ENCODE peak calls at places on chromosomes 6 and 20, in four cellular contexts. J is mammary epithelial cell, O is HepG2, P is IMR-90. Z is an unnamed sample.

GRCh38 chr6:110874880-110875547 is 429 bp downstream of the AMD1 start:
- DNase-seq in J (peak), P (no peak), O (no peak), Z (no peak)

GRCh38 chr20:52192296-52193007 is 873 bp upstream of the ZFP64 start:
- DNase-seq in J (no peak), P (no peak), O (peak), Z (peak)

GRCh38 chr6:116239256-116239655 is 14.6 kb downstream of the TSPYL4 start:
- DNase-seq in J (no peak), O (no peak), P (no peak), Z (no peak)

GRCh38 chr6:125041740-125042459 is 79.7 kb downstream of the RNF217 start:
- DNase-seq in P (peak), J (peak), O (no peak), Z (peak)

GRCh38 chr6:72894091-72894490 is 272.2 kb downstream of the KCNQ5 start:
- DNase-seq in O (no peak), J (peak), P (no peak), Z (peak)

GRCh38 chr20:56801991-56802740 is 173.1 kb downstream of the TFAP2C start:
- DNase-seq in P (peak), O (no peak), J (no peak), Z (peak)

GRCh38 chr6:29628419-29629281 is 4.3 kb downstream of the GABBR1 start:
- DNase-seq in J (peak), O (peak), P (peak), Z (peak)

GRCh38 chr6:159097256-159097655 is 52.5 kb upstream of the TAGAP start:
- DNase-seq in J (no peak), O (no peak), P (no peak), Z (no peak)

GRCh38 chr20:48886811-48887210 is 34.7 kb upstream of the ARFGEF2 start:
- DNase-seq in J (no peak), P (no peak), O (no peak), Z (no peak)

GRCh38 chr6:24188571-24188970 is 62.6 kb downstream of the NRSN1 start:
- DNase-seq in J (no peak), O (no peak), P (no peak), Z (no peak)

GRCh38 chr6:37536462-37537225 is 37.0 kb upstream of the CCDC167 start:
- DNase-seq in O (no peak), J (no peak), P (no peak), Z (no peak)

GRCh38 chr6:81253821-81254220 is 498.7 kb downstream of the TENT5A start:
- DNase-seq in O (no peak), J (no peak), P (no peak), Z (no peak)

GRCh38 chr20:32536861-32537656 is 48.1 kb downstream of the NOL4L start:
- DNase-seq in J (no peak), P (no peak), O (no peak), Z (peak)

GRCh38 chr6:42428326-42429041 is 23.2 kb downstream of the TRERF1 start:
- DNase-seq in O (no peak), P (peak), J (no peak), Z (no peak)

GRCh38 chr6:143187173-143187908 is 126.7 kb downstream of the AIG1 start:
- DNase-seq in J (peak), O (no peak), P (peak), Z (peak)

GRCh38 chr6:18161437-18161836 is 6.2 kb downstream of the KDM1B start:
- DNase-seq in P (no peak), J (no peak), O (no peak), Z (no peak)

GRCh38 chr6:45710304-45710821 is 305.3 kb downstream of the CLIC5 start:
- DNase-seq in O (no peak), P (peak), J (no peak), Z (peak)

GRCh38 chr6:31572041-31572911 is at the start of gene LTA:
- DNase-seq in J (no peak), O (no peak), P (no peak), Z (no peak)

GRCh38 chr6:77462359-77463307 is 658 bp downstream of the HTR1B start:
- DNase-seq in J (no peak), P (no peak), O (no peak), Z (no peak)

GRCh38 chr6:137740967-137741761 is 125.9 kb upstream of the TNFAIP3 start:
- DNase-seq in O (no peak), P (no peak), J (no peak), Z (no peak)

GRCh38 chr6:148747493-148748160 is 797 bp downstream of the UST start:
- DNase-seq in O (no peak), P (peak), J (peak), Z (peak)

GRCh38 chr6:16432075-16433032 is 194.0 kb downstream of the GMPR start:
- DNase-seq in P (peak), J (no peak), O (no peak), Z (peak)

GRCh38 chr6:137738197-137738596 is 128.9 kb upstream of the TNFAIP3 start:
- DNase-seq in J (peak), P (peak), O (no peak), Z (no peak)

GRCh38 chr20:16083639-16084280 is 489.5 kb downstream of the KIF16B start:
- DNase-seq in P (no peak), O (no peak), J (no peak), Z (no peak)

GRCh38 chr6:151536280-151536534 is 42.4 kb downstream of the CCDC170 start:
- DNase-seq in J (no peak), P (no peak), O (no peak), Z (no peak)

GRCh38 chr6:6970851-6971250 is 136.9 kb upstream of the RREB1 start:
- DNase-seq in O (no peak), P (no peak), J (no peak), Z (no peak)
- H3K4me2 ChIP-seq in O (no peak), P (no peak), J (no peak), Z (no peak)

GRCh38 chr20:21767200-21767738 is 61.8 kb downstream of the PAX1 start:
- DNase-seq in J (no peak), O (no peak), P (no peak), Z (no peak)

DNA sequence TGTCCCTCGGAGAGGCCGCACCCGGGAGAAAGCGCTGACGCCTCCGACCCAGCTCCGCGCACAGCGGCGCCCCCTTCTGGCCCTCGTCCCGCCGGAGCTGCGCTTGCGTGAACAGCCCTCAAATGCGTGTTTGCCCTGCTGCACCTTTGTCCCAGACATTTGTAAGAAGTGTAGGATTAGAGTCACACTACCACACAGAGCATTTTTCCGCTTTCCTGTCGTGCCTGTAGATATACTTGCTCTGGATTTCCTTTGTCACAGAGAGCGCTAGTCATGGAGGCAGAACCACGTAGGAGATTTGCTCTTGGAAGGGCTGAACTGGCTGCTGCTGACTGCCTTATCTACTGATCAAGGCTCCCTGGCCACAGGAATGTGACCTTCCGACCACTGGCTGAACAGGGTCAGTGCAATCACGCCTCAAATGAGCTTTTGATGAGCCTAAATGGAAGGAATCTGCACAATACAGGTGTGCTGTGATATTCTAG is 62.3 kb downstream of the PAX1 start:
- DNase-seq in J (no peak), O (peak), P (no peak), Z (peak)
- H3K9ac ChIP-seq in J (no peak), O (no peak), P (no peak), Z (no peak)

GRCh38 chr20:21104921-21105320 is 1.2 kb downstream of the LINC00237 start:
- DNase-seq in P (no peak), O (no peak), J (no peak), Z (no peak)

GRCh38 chr20:21104466-21104761 is 1.7 kb downstream of the LINC00237 start:
- DNase-seq in O (no peak), J (no peak), P (no peak), Z (no peak)

GRCh38 chr20:21106171-21106694 is at the start of gene LINC00237:
- DNase-seq in P (no peak), J (no peak), O (no peak), Z (no peak)

GRCh38 chr20:21103582-21104465 is 2.3 kb downstream of the LINC00237 start:
- DNase-seq in P (no peak), J (no peak), O (no peak), Z (no peak)

DNA sequence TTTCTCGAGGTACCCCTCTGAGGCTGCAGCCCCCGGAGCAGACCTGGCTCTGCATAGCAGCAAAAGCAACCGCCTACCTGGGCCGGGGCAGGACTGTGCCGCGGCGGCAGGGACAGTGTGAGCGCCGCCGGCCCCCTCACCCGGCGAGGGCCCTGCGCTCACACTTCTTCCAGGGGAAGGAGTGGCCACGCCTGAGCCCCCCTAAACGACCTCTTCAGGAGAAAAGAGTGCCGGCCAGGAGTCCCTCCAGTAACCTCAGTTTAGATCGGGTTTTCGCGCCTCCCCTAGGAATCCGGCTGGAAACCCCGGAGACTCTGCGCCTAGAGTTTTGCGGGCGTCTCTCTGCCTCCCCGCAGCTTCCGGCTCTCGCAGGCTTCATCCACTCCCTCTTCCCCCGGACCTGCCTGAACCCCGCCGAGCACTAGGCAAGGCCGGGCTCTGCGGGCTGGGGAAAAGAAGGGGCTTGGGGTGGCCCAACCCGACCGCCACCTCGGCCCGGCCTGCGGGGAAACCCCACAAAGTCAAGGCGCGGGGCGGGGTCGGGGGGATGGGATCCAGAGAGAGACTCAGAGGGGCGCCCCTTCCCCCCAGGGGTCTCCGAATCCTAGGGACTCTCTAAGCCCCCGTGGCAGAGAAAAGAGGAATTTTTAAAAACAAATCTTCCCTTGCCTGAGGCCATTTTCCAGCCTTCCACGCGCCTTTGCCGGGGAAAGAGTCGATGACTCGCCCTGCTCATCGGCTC is 558 bp downstream of the LINC00237 start:
- DNase-seq in O (no peak), P (no peak), J (no peak), Z (no peak)
- H3K4me2 ChIP-seq in O (no peak), P (no peak), J (peak), Z (no peak)

GRCh38 chr20:45100563-45101245 is at the start of gene KCNS1:
- DNase-seq in J (no peak), P (no peak), O (peak), Z (no peak)
- H3K9ac ChIP-seq in J (no peak), P (no peak), O (peak), Z (no peak)

GRCh38 chr6:134182528-134182927 is 130.1 kb upstream of the SLC2A12 start:
- DNase-seq in P (no peak), O (no peak), J (no peak), Z (no peak)
- H3K4me2 ChIP-seq in P (no peak), O (no peak), J (no peak), Z (no peak)